ENCODE peak calls at places on chromosomes 11 and 22, in four cellular contexts. J is activated CD4-positive, alpha-beta T cell treated with anti-CD3 and anti-CD28 coated beads, Interleukin-2, amount 50 U/mL, for 48 hours; Y is glutamatergic neuron; T is stimulated activated CD8-positive, alpha-beta memory T cell treated with anti-CD3 and anti-CD28 coated beads, Interleukin-2, amount 100 ng/mL, for 48 hours. I is an unnamed sample.

GRCh38 chr11:63536669-63537292 is at the start of gene PLAAT4:
- DNase-seq in J (peak), Y (no peak), T (no peak), I (no peak)

GRCh38 chr22:39309364-39309861 is 10.0 kb downstream of the RPL3 start:
- DNase-seq in J (no peak), Y (no peak), T (no peak), I (no peak)

GRCh38 chr22:24060375-24060788 is 49.3 kb downstream of the CABIN1 start:
- DNase-seq in J (no peak), Y (no peak), T (no peak), I (no peak)

GRCh38 chr11:99952816-99953215 is 734.3 kb upstream of the ARHGAP42 start:
- DNase-seq in J (no peak), Y (no peak), T (no peak), I (no peak)

GRCh38 chr11:10878408-10879214 is 20.8 kb upstream of the ZBED5 start:
- DNase-seq in J (no peak), Y (no peak), T (no peak), I (peak)

GRCh38 chr22:27220349-27220748 is 563.0 kb downstream of the MIAT start:
- DNase-seq in J (no peak), Y (no peak), T (no peak), I (no peak)

GRCh38 chr11:7486731-7487130 is 1.4 kb downstream of the OLFML1 start:
- DNase-seq in J (no peak), Y (no peak), T (no peak), I (no peak)

GRCh38 chr11:46250071-46251052 is 27.1 kb upstream of the CREB3L1 start:
- DNase-seq in J (no peak), Y (no peak), T (no peak), I (no peak)

GRCh38 chr11:27860811-27861210 is 160.6 kb upstream of the BDNF start:
- DNase-seq in J (no peak), Y (no peak), T (no peak), I (no peak)